ENCODE peak calls at places on chromosomes 3 and 15, in seven cellular contexts. U is H1, E is HCT116, K is HepG2, W is K562, T is GM12878, Q is SK-N-SH. X is an unnamed sample.

GRCh38 chr15:55387027-55387426 is 21.1 kb downstream of the CCPG1 start:
- DNase-seq in U (no peak), E (no peak), K (no peak), W (no peak), T (no peak), Q (peak), X (no peak)

GRCh38 chr15:71800835-71801745 is 9.3 kb upstream of the NR2E3 start:
- DNase-seq in U (peak), E (peak), K (peak), W (peak), T (no peak), Q (peak), X (peak)

GRCh38 chr3:58059349-58060321 is 51.4 kb downstream of the FLNB start:
- DNase-seq in U (no peak), E (no peak), K (peak), W (peak), T (no peak), Q (no peak), X (no peak)

GRCh38 chr15:41203395-41203794 is 27.2 kb downstream of the EXD1 start:
- DNase-seq in U (no peak), E (no peak), K (no peak), W (no peak), T (no peak), Q (no peak), X (no peak)

GRCh38 chr3:42707620-42708355 is 5.2 kb upstream of the HHATL start:
- DNase-seq in U (no peak), E (no peak), K (no peak), W (no peak), T (no peak), Q (no peak), X (no peak)

GRCh38 chr15:59436774-59437472 is 1.1 kb upstream of the FAM81A start:
- DNase-seq in U (no peak), E (no peak), K (no peak), W (no peak), T (no peak), Q (peak), X (no peak)

GRCh38 chr15:37764733-37765191 is 169.7 kb upstream of the TMCO5A start:
- DNase-seq in U (no peak), E (peak), K (peak), W (peak), T (no peak), Q (peak), X (peak)

GRCh38 chr3:29171583-29171990 is 109.3 kb upstream of the RBMS3 start:
- DNase-seq in U (no peak), E (no peak), K (no peak), W (no peak), T (no peak), Q (no peak), X (no peak)

GRCh38 chr15:88401269-88401971 is 65.8 kb downstream of the MRPL46 start:
- DNase-seq in U (no peak), E (no peak), K (no peak), W (no peak), T (no peak), Q (no peak), X (no peak)

GRCh38 chr15:70421197-70421482 is 323.4 kb upstream of the TLE3 start:
- DNase-seq in U (no peak), E (no peak), K (peak), W (no peak), T (no peak), Q (no peak), X (peak)

GRCh38 chr3:10744098-10744465 is 71.9 kb upstream of the SLC6A11 start:
- DNase-seq in U (no peak), E (peak), K (peak), W (peak), T (no peak), Q (peak), X (no peak)

GRCh38 chr3:152745677-152746076 is 89.3 kb upstream of the P2RY1 start:
- DNase-seq in U (peak), E (no peak), K (no peak), W (no peak), T (no peak), Q (no peak), X (no peak)

GRCh38 chr3:196735751-196736150 is 3.9 kb upstream of the PAK2 start:
- DNase-seq in U (no peak), E (no peak), K (no peak), W (no peak), T (no peak), Q (no peak), X (no peak)

GRCh38 chr3:86180696-86181095 is 810.3 kb downstream of the VGLL3 start:
- DNase-seq in U (no peak), E (no peak), K (peak), W (no peak), T (no peak), Q (peak), X (peak)

GRCh38 chr3:150410311-150411105 is 2.4 kb downstream of the TSC22D2 start:
- DNase-seq in U (no peak), E (no peak), K (no peak), W (peak), T (no peak), Q (peak), X (peak)

GRCh38 chr3:169085827-169086226 is 577.7 kb downstream of the MECOM start:
- DNase-seq in U (no peak), E (no peak), K (no peak), W (no peak), T (no peak), Q (no peak), X (peak)

GRCh38 chr3:105958237-105959000 is 89.6 kb upstream of the CBLB start:
- DNase-seq in U (no peak), E (no peak), K (no peak), W (no peak), T (no peak), Q (no peak), X (no peak)

GRCh38 chr3:194296448-194296831 is 54.7 kb downstream of the CPN2 start:
- DNase-seq in U (no peak), E (peak), K (peak), W (no peak), T (no peak), Q (no peak), X (no peak)

GRCh38 chr3:115418583-115418982 is 204.7 kb upstream of the GAP43 start:
- DNase-seq in U (no peak), E (no peak), K (no peak), W (no peak), T (no peak), Q (no peak), X (no peak)

GRCh38 chr3:168034152-168034928 is 61.4 kb downstream of the GOLIM4 start:
- DNase-seq in U (no peak), E (no peak), K (no peak), W (peak), T (no peak), Q (peak), X (no peak)
- TF ChIP-seq JUND in U (no peak), E (peak), K (no peak), W (peak), T (no peak), Q (peak), X (no peak)

GRCh38 chr3:36380171-36381031 is at the start of gene STAC:
- DNase-seq in U (no peak), E (no peak), K (no peak), W (no peak), T (no peak), Q (peak), X (peak)
- TF ChIP-seq JUND in U (no peak), E (no peak), K (no peak), W (no peak), T (no peak), Q (no peak), X (no peak)

DNA sequence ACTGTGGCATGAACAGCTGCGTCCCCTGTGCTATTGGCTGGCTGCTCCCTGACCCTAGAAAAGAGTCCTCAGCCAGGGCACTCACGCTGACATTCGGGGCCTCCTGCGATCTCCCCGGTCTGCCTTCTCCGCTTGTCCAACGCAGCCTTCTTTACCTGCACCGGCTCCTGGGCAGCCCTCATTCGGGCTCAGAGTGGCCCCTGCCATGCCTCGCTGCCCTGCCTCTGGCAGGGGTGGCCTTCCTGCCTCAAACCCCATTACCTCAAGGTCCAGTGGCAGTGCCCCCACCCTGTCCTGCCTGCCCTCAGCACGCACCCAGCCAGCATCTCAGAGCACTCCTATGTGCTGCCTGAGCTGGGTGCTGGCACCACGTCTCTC is 86.5 kb downstream of the TBC1D2B start:
- DNase-seq in U (no peak), E (no peak), K (no peak), W (no peak), T (no peak), Q (no peak), X (no peak)
- TF ChIP-seq JUND in U (no peak), E (no peak), K (no peak), W (no peak), T (no peak), Q (no peak), X (no peak)

GRCh38 chr3:179318876-179319275 is 4.0 kb upstream of the ZNF639 start:
- DNase-seq in U (no peak), E (no peak), K (no peak), W (no peak), T (no peak), Q (no peak), X (no peak)

GRCh38 chr3:179323197-179323901 is 518 bp downstream of the ZNF639 start:
- DNase-seq in U (no peak), E (no peak), K (peak), W (peak), T (no peak), Q (peak), X (peak)

GRCh38 chr3:179322481-179323196 is at the start of gene ZNF639:
- DNase-seq in U (peak), E (peak), K (peak), W (peak), T (no peak), Q (peak), X (peak)

GRCh38 chr3:179324270-179324754 is 1.5 kb downstream of the ZNF639 start:
- DNase-seq in U (no peak), E (no peak), K (no peak), W (peak), T (no peak), Q (peak), X (no peak)

GRCh38 chr3:179321585-179322322 is 1.1 kb upstream of the ZNF639 start:
- DNase-seq in U (no peak), E (no peak), K (peak), W (peak), T (no peak), Q (peak), X (peak)
- TF ChIP-seq JUND in U (no peak), E (no peak), K (no peak), W (no peak), T (no peak), Q (no peak), X (no peak)

GRCh38 chr15:63599401-63600000 is 2.3 kb downstream of the FBXL22 start:
- DNase-seq in U (no peak), E (no peak), K (peak), W (peak), T (no peak), Q (peak), X (peak)
- TF ChIP-seq JUND in U (no peak), E (no peak), K (no peak), W (no peak), T (no peak), Q (no peak), X (no peak)

DNA sequence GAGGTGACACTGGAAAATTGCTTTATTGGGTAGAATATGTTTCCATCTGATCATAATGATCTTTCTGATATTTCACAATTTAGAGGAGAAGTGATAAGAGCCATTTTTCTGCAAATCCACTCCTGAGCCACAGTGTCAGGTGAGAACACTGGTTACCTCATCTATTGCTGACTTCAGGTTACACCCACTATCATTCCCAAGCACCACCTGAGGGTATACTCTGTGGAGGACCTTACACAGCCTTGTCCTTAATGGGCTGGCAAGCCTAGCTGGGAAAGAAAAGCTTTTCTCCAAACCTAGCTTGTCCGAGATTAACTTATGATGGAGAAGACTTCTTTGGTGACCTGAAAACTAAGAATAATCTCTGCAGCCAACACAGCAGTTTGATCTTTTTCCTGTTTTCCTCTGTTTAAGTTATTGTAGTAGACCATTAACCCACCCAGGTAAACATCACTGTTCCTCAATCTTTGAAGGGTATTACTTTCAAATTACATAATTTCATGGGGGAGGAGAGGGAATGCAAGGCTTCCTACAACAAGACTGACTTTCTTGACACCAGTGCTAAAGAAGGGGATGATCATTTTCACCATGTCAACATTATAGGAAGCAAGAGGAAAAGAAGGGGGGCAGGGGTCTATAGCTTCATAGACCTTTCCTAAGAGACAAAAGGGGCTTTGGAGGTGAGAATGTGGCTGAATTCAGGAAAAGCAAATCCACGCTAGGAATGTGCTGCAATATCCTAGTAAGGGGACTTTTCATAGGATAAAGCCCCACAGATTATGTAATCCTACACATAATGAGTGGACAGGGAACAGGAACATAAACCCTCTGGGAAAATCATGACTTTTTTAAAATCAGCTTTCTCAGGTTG is 1.7 kb downstream of the NCEH1 start:
- DNase-seq in U (no peak), E (no peak), K (no peak), W (no peak), T (no peak), Q (no peak), X (no peak)
- TF ChIP-seq JUND in U (no peak), E (no peak), K (no peak), W (no peak), T (no peak), Q (no peak), X (no peak)

GRCh38 chr3:8145661-8146060 is 356.0 kb upstream of the LMCD1 start:
- DNase-seq in U (no peak), E (no peak), K (no peak), W (no peak), T (no peak), Q (no peak), X (no peak)
- TF ChIP-seq JUND in U (no peak), E (no peak), K (no peak), W (no peak), T (no peak), Q (no peak), X (no peak)

GRCh38 chr3:144502398-144502797 is 530.8 kb downstream of the DIPK2A start:
- DNase-seq in U (no peak), E (no peak), K (no peak), W (no peak), T (no peak), Q (no peak), X (no peak)
- TF ChIP-seq JUND in U (no peak), E (no peak), K (no peak), W (no peak), T (no peak), Q (no peak), X (no peak)

X was measured in T47D.